ENCODE peak calls at places on chromosome 5, in eight cellular contexts. One of them, this sample, is unnamed.

GRCh38 chr5:159915913-159916840 is at the start of gene ADRA1B:
- DNase-seq in tibial artery: peak; percentile 89
- DNase-seq in heart left ventricle: peak; percentile 71
- DNase-seq in heart right ventricle: peak; percentile 78
- DNase-seq in astrocyte: no peak
- DNase-seq in Peyer's patch: no peak
- DNase-seq in naive thymus-derived CD4-positive, alpha-beta T cell: peak; percentile 21
- DNase-seq in left ventricle myocardium inferior: peak; percentile 79
- DNase-seq in this sample: no peak

GRCh38 chr5:41793156-41793770 is 77.0 kb downstream of the OXCT1 start:
- DNase-seq in tibial artery: no peak
- DNase-seq in heart left ventricle: no peak
- DNase-seq in heart right ventricle: no peak
- DNase-seq in astrocyte: peak; percentile 70
- DNase-seq in Peyer's patch: no peak
- DNase-seq in naive thymus-derived CD4-positive, alpha-beta T cell: no peak
- DNase-seq in left ventricle myocardium inferior: no peak
- DNase-seq in this sample: no peak

GRCh38 chr5:112238473-112238872 is 180.6 kb downstream of the EPB41L4A start:
- DNase-seq in tibial artery: no peak
- DNase-seq in heart left ventricle: no peak
- DNase-seq in heart right ventricle: no peak
- DNase-seq in astrocyte: no peak
- DNase-seq in Peyer's patch: no peak
- DNase-seq in naive thymus-derived CD4-positive, alpha-beta T cell: no peak
- DNase-seq in left ventricle myocardium inferior: no peak
- DNase-seq in this sample: no peak

GRCh38 chr5:14107536-14107935 is 35.6 kb upstream of the TRIO start:
- DNase-seq in tibial artery: no peak
- DNase-seq in heart left ventricle: no peak
- DNase-seq in heart right ventricle: no peak
- DNase-seq in astrocyte: no peak
- DNase-seq in Peyer's patch: no peak
- DNase-seq in naive thymus-derived CD4-positive, alpha-beta T cell: no peak
- DNase-seq in left ventricle myocardium inferior: no peak
- DNase-seq in this sample: no peak

GRCh38 chr5:34656700-34657549 is 797 bp downstream of the RAI14 start:
- DNase-seq in tibial artery: no peak
- DNase-seq in heart left ventricle: peak; percentile 38
- DNase-seq in heart right ventricle: peak; percentile 17
- DNase-seq in astrocyte: no peak
- DNase-seq in Peyer's patch: no peak
- DNase-seq in naive thymus-derived CD4-positive, alpha-beta T cell: no peak
- DNase-seq in left ventricle myocardium inferior: peak; percentile 18
- DNase-seq in this sample: no peak

GRCh38 chr5:106397700-106398099 is 1273.0 kb downstream of the EFNA5 start:
- DNase-seq in tibial artery: no peak
- DNase-seq in heart left ventricle: no peak
- DNase-seq in heart right ventricle: no peak
- DNase-seq in astrocyte: peak; percentile 99
- DNase-seq in Peyer's patch: no peak
- DNase-seq in naive thymus-derived CD4-positive, alpha-beta T cell: no peak
- DNase-seq in left ventricle myocardium inferior: no peak
- DNase-seq in this sample: no peak

GRCh38 chr5:150514708-150515211 is 6.8 kb downstream of the NDST1 start:
- DNase-seq in tibial artery: no peak
- DNase-seq in heart left ventricle: no peak
- DNase-seq in heart right ventricle: no peak
- DNase-seq in astrocyte: peak; percentile 69
- DNase-seq in Peyer's patch: no peak
- DNase-seq in naive thymus-derived CD4-positive, alpha-beta T cell: no peak
- DNase-seq in left ventricle myocardium inferior: no peak
- DNase-seq in this sample: no peak

GRCh38 chr5:19853616-19854240 is 134.3 kb downstream of the CDH18 start:
- DNase-seq in tibial artery: no peak
- DNase-seq in heart left ventricle: no peak
- DNase-seq in heart right ventricle: no peak
- DNase-seq in astrocyte: peak; percentile 93
- DNase-seq in Peyer's patch: no peak
- DNase-seq in naive thymus-derived CD4-positive, alpha-beta T cell: no peak
- DNase-seq in left ventricle myocardium inferior: no peak
- DNase-seq in this sample: no peak

GRCh38 chr5:122120957-122121356 is 8.4 kb upstream of the ZNF474 start:
- DNase-seq in tibial artery: no peak
- DNase-seq in heart left ventricle: no peak
- DNase-seq in heart right ventricle: no peak
- DNase-seq in astrocyte: peak; percentile 22
- DNase-seq in Peyer's patch: no peak
- DNase-seq in naive thymus-derived CD4-positive, alpha-beta T cell: no peak
- DNase-seq in left ventricle myocardium inferior: no peak
- DNase-seq in this sample: no peak

GRCh38 chr5:79793304-79793703 is 103.7 kb downstream of the CMYA5 start:
- DNase-seq in tibial artery: no peak
- DNase-seq in heart left ventricle: no peak
- DNase-seq in heart right ventricle: no peak
- DNase-seq in astrocyte: no peak
- DNase-seq in Peyer's patch: no peak
- DNase-seq in naive thymus-derived CD4-positive, alpha-beta T cell: no peak
- DNase-seq in left ventricle myocardium inferior: no peak
- DNase-seq in this sample: no peak

GRCh38 chr5:156922207-156922792 is 40.7 kb downstream of the TIMD4 start:
- DNase-seq in tibial artery: no peak
- DNase-seq in heart left ventricle: no peak
- DNase-seq in heart right ventricle: no peak
- DNase-seq in astrocyte: no peak
- DNase-seq in Peyer's patch: no peak
- DNase-seq in naive thymus-derived CD4-positive, alpha-beta T cell: peak; percentile 9
- DNase-seq in left ventricle myocardium inferior: no peak
- DNase-seq in this sample: no peak

GRCh38 chr5:126865299-126865698 is 88.4 kb downstream of the LMNB1 start:
- DNase-seq in tibial artery: no peak
- DNase-seq in heart left ventricle: no peak
- DNase-seq in heart right ventricle: no peak
- DNase-seq in astrocyte: peak; percentile 62
- DNase-seq in Peyer's patch: no peak
- DNase-seq in naive thymus-derived CD4-positive, alpha-beta T cell: no peak
- DNase-seq in left ventricle myocardium inferior: no peak
- DNase-seq in this sample: no peak
- H3K36me3 ChIP-seq in tibial artery: no peaks in the 10 kb centered on the region
- H3K36me3 ChIP-seq in heart left ventricle: peaks cover 2% of the 10 kb centered on the region
- H3K36me3 ChIP-seq in heart right ventricle: peaks cover 4% of the 10 kb centered on the region
- H3K36me3 ChIP-seq in astrocyte: no peaks in the 10 kb centered on the region
- H3K36me3 ChIP-seq in Peyer's patch: no peaks in the 10 kb centered on the region
- H3K36me3 ChIP-seq in naive thymus-derived CD4-positive, alpha-beta T cell: no peaks in the 10 kb centered on the region
- H3K36me3 ChIP-seq in left ventricle myocardium inferior: peaks cover 1% of the 10 kb centered on the region
- H3K36me3 ChIP-seq in this sample: no peaks in the 10 kb centered on the region

DNA sequence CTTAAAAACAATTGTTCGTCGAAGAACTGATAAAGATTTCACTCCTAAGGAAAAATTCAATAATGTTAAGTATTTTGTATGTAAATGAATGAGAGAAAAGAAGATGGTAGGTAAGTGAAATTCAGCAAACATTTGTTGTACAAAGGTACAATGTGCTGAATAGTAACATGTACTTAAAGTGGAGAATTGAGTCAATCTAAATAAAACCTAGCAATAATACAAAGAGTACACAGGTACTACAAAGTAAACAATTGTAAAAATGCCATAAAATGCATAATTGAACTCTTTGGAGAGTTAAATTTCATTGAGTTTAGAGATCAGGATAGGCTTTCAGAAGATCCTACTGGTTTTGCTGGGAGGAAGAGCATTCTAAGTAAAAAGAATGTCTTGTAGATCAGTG is 82.9 kb downstream of the ERBIN start:
- DNase-seq in tibial artery: no peak
- DNase-seq in heart left ventricle: no peak
- DNase-seq in heart right ventricle: no peak
- DNase-seq in astrocyte: no peak
- DNase-seq in Peyer's patch: no peak
- DNase-seq in naive thymus-derived CD4-positive, alpha-beta T cell: no peak
- DNase-seq in left ventricle myocardium inferior: no peak
- DNase-seq in this sample: no peak
- H3K36me3 ChIP-seq in tibial artery: no peaks in the 10 kb centered on the region
- H3K36me3 ChIP-seq in heart left ventricle: peaks cover 13% of the 10 kb centered on the region
- H3K36me3 ChIP-seq in heart right ventricle: peaks cover 21% of the 10 kb centered on the region
- H3K36me3 ChIP-seq in astrocyte: peaks cover 6% of the 10 kb centered on the region
- H3K36me3 ChIP-seq in Peyer's patch: no peaks in the 10 kb centered on the region
- H3K36me3 ChIP-seq in naive thymus-derived CD4-positive, alpha-beta T cell: no peaks in the 10 kb centered on the region
- H3K36me3 ChIP-seq in left ventricle myocardium inferior: peaks cover 8% of the 10 kb centered on the region
- H3K36me3 ChIP-seq in this sample: peaks cover 9% of the 10 kb centered on the region

DNA sequence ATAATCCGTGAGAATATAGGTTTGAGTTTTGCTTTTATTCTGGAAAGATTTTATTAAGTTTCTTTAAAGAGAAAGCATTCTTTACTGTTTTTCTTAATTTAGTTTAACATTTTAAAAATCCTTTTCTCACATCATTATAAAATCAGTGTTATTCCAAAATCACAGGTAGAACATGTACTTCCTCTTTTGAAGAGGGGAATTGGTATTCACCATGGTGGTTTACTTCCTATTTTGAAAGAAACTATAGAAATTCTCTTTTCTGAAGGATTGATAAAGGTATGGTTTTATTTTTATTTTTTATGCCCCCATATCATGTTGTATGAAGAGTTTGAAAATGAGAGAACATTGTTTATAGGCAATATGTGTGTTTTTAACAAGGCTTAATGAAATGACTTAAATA is 43.0 kb downstream of the MTREX start:
- DNase-seq in tibial artery: no peak
- DNase-seq in heart left ventricle: no peak
- DNase-seq in heart right ventricle: no peak
- DNase-seq in astrocyte: no peak
- DNase-seq in Peyer's patch: no peak
- DNase-seq in naive thymus-derived CD4-positive, alpha-beta T cell: no peak
- DNase-seq in left ventricle myocardium inferior: no peak
- DNase-seq in this sample: no peak
- H3K36me3 ChIP-seq in tibial artery: peaks cover 59% of the 10 kb centered on the region
- H3K36me3 ChIP-seq in heart left ventricle: peaks cover 100% of the 10 kb centered on the region
- H3K36me3 ChIP-seq in heart right ventricle: peaks cover 100% of the 10 kb centered on the region
- H3K36me3 ChIP-seq in astrocyte: peaks cover 50% of the 10 kb centered on the region
- H3K36me3 ChIP-seq in Peyer's patch: no peaks in the 10 kb centered on the region
- H3K36me3 ChIP-seq in naive thymus-derived CD4-positive, alpha-beta T cell: peaks cover 35% of the 10 kb centered on the region
- H3K36me3 ChIP-seq in left ventricle myocardium inferior: peaks cover 97% of the 10 kb centered on the region
- H3K36me3 ChIP-seq in this sample: peaks cover 69% of the 10 kb centered on the region

GRCh38 chr5:39021413-39021812 is 52.8 kb downstream of the RICTOR start:
- DNase-seq in tibial artery: no peak
- DNase-seq in heart left ventricle: no peak
- DNase-seq in heart right ventricle: no peak
- DNase-seq in astrocyte: no peak
- DNase-seq in Peyer's patch: no peak
- DNase-seq in naive thymus-derived CD4-positive, alpha-beta T cell: no peak
- DNase-seq in left ventricle myocardium inferior: no peak
- DNase-seq in this sample: no peak
- H3K36me3 ChIP-seq in tibial artery: peaks cover 7% of the 10 kb centered on the region
- H3K36me3 ChIP-seq in heart left ventricle: peaks cover 32% of the 10 kb centered on the region
- H3K36me3 ChIP-seq in heart right ventricle: peaks cover 34% of the 10 kb centered on the region
- H3K36me3 ChIP-seq in astrocyte: no peaks in the 10 kb centered on the region
- H3K36me3 ChIP-seq in Peyer's patch: no peaks in the 10 kb centered on the region
- H3K36me3 ChIP-seq in naive thymus-derived CD4-positive, alpha-beta T cell: peaks cover 11% of the 10 kb centered on the region
- H3K36me3 ChIP-seq in left ventricle myocardium inferior: peaks cover 19% of the 10 kb centered on the region
- H3K36me3 ChIP-seq in this sample: no peaks in the 10 kb centered on the region